ENCODE peak calls at places on chromosomes 4 and X, in six cellular contexts. Q is mucosa of descending colon, T is AG10803, L is tibial artery, N is tibial nerve, S is HFF-Myc. G is an unnamed sample.

GRCh38 chrX:149512225-149512885 is 7.2 kb upstream of the IDS start:
- DNase-seq in Q (no peak), T (peak), L (no peak), N (no peak), S (no peak), G (peak)

GRCh38 chr4:38001927-38002326 is 41.7 kb downstream of the PTTG2 start:
- DNase-seq in Q (no peak), T (no peak), L (no peak), N (no peak), S (no peak), G (no peak)

GRCh38 chrX:68732906-68733493 is 85.5 kb downstream of the STARD8 start:
- DNase-seq in Q (no peak), T (peak), L (peak), N (peak), S (peak), G (peak)

GRCh38 chr4:53653484-53654053 is 62.3 kb upstream of the LNX1 start:
- DNase-seq in Q (peak), T (peak), L (no peak), N (no peak), S (no peak), G (no peak)

GRCh38 chr4:3293410-3294391 is 880 bp downstream of the RGS12 start:
- DNase-seq in Q (peak), T (no peak), L (no peak), N (no peak), S (no peak), G (no peak)

GRCh38 chrX:39726810-39727209 is 370.9 kb downstream of the BCOR start:
- DNase-seq in Q (no peak), T (peak), L (no peak), N (no peak), S (peak), G (no peak)

GRCh38 chr4:138226351-138226750 is 15.8 kb downstream of the SLC7A11 start:
- DNase-seq in Q (no peak), T (no peak), L (no peak), N (no peak), S (no peak), G (no peak)

GRCh38 chrX:151973851-151974335 is 583 bp downstream of the GABRE start:
- DNase-seq in Q (peak), T (peak), L (peak), N (no peak), S (no peak), G (no peak)

GRCh38 chrX:48834383-48834709 is 1.1 kb downstream of the PCSK1N start:
- DNase-seq in Q (no peak), T (no peak), L (no peak), N (no peak), S (no peak), G (no peak)

GRCh38 chrX:130435937-130436336 is 34.1 kb downstream of the RBMX2 start:
- DNase-seq in Q (no peak), T (no peak), L (no peak), N (no peak), S (no peak), G (no peak)

GRCh38 chr4:40995850-40996249 is 218.5 kb downstream of the APBB2 start:
- DNase-seq in Q (no peak), T (peak), L (no peak), N (no peak), S (no peak), G (no peak)

GRCh38 chrX:3518870-3519269 is 172.4 kb upstream of the MXRA5 start:
- DNase-seq in Q (peak), T (peak), L (peak), N (no peak), S (no peak), G (no peak)

GRCh38 chr4:10810411-10810810 is 125.8 kb upstream of the CLNK start:
- DNase-seq in Q (no peak), T (no peak), L (no peak), N (no peak), S (no peak), G (no peak)

GRCh38 chr4:8117278-8117682 is 41.3 kb downstream of the ABLIM2 start:
- DNase-seq in Q (peak), T (peak), L (no peak), N (no peak), S (no peak), G (peak)

GRCh38 chr4:25100710-25101109 is 59.5 kb downstream of the SEPSECS start:
- DNase-seq in Q (no peak), T (no peak), L (peak), N (no peak), S (no peak), G (no peak)

GRCh38 chr4:15336410-15337184 is 91.2 kb upstream of the C1QTNF7 start:
- DNase-seq in Q (no peak), T (peak), L (no peak), N (no peak), S (peak), G (no peak)

GRCh38 chrX:135384161-135384836 is 37.4 kb upstream of the SMIM10L2A start:
- DNase-seq in Q (no peak), T (no peak), L (no peak), N (no peak), S (no peak), G (peak)

GRCh38 chr4:2339458-2340271 is 77.8 kb upstream of the MXD4 start:
- DNase-seq in Q (peak), T (no peak), L (peak), N (no peak), S (no peak), G (no peak)

GRCh38 chr4:99205104-99205979 is 13.7 kb downstream of the ADH6 start:
- DNase-seq in Q (no peak), T (peak), L (peak), N (no peak), S (peak), G (no peak)

GRCh38 chr4:5992171-5993062 is 25.8 kb downstream of the C4orf50 start:
- DNase-seq in Q (no peak), T (no peak), L (peak), N (no peak), S (no peak), G (no peak)

GRCh38 chr4:4387531-4388311 is 819 bp downstream of the NSG1 start:
- DNase-seq in Q (no peak), T (no peak), L (no peak), N (no peak), S (no peak), G (no peak)
- H3K4me3 ChIP-seq in Q (no peak), T (no peak), L (peak), N (peak), S (no peak), G (peak)

GRCh38 chrX:150567645-150568319 is 639 bp upstream of the MTM1 start:
- DNase-seq in Q (no peak), T (no peak), L (no peak), N (no peak), S (no peak), G (no peak)

GRCh38 chrX:150568320-150569154 is at the start of gene MTM1:
- DNase-seq in Q (peak), T (peak), L (peak), N (peak), S (peak), G (peak)

GRCh38 chrX:150572206-150572605 is 3.8 kb downstream of the MTM1 start:
- DNase-seq in Q (no peak), T (no peak), L (no peak), N (no peak), S (no peak), G (no peak)

GRCh38 chrX:150569155-150569477 is 695 bp downstream of the MTM1 start:
- DNase-seq in Q (peak), T (peak), L (no peak), N (no peak), S (no peak), G (no peak)

DNA sequence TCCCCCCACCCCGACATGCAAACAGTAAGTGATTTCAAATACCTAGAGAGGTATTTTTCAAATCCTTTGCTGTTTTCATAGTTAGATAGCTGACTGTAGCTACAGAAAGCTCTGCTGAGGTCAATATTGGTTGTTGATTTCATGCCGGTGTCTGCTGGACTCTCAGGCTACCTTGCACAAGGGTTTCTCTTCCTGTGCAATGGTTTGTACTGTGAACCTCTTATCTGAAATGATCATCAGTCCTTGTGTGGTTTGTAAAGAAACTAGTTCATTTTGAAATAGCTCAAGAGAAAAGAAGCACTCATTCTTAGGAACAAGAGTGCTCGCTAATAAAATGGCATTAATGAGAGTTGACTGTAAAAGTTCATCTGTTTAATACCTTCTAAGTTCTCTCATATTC is 2.1 kb downstream of the MTM1 start:
- DNase-seq in Q (no peak), T (no peak), L (no peak), N (no peak), S (no peak), G (no peak)
- H3K4me3 ChIP-seq in Q (no peak), T (no peak), L (no peak), N (no peak), S (no peak), G (peak)

DNA sequence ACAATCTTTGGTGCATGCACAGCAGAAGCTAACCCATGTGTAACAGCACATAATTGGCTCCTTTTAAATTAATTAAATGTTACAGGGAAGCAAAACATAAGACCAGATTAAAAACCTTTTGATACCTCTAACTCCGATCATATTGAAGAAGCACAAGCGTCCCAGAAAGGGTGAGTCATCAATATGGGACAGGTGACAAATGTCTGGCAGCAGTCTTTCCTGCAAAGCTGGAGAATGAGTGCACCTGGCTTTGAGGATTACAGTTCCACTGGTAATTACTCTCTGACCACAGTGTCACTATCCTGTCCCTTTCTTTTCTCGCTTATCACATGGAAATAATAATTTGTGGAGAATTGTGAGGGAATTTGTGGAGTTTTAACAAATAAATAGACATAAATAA is 94.6 kb downstream of the FAM9B start:
- DNase-seq in Q (no peak), T (no peak), L (no peak), N (no peak), S (no peak), G (no peak)
- H3K4me3 ChIP-seq in Q (no peak), T (no peak), L (no peak), N (no peak), S (no peak), G (no peak)

DNA sequence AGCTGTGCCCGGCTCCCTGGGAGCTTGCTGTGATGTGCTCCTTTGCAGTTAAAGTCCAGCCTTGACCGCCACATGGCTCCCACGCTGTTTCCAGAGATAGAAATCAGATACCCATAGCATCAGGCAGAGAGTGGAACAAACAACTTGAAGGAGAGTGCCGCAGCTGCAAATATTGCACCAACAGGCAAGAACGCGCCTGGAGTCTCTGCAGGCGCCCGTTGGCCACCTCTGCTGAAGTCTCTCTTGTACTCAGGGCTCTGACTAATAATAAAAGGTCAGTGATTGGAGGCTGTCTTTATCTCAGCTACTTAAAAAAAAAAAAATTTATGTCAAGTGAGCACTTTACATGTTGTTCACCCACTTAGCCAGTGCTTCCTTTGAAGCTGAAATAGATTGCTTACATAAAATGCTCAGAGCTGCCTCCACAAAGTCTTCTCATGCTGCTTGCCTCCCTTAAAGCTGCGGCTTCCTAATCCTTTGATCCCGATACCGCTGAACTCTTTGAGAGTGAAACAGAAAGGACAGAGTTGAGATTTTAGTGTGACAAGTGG is 30.9 kb upstream of the TENM3 start:
- DNase-seq in Q (no peak), T (peak), L (no peak), N (no peak), S (no peak), G (peak)
- H3K4me3 ChIP-seq in Q (no peak), T (peak), L (no peak), N (no peak), S (no peak), G (no peak)

DNA sequence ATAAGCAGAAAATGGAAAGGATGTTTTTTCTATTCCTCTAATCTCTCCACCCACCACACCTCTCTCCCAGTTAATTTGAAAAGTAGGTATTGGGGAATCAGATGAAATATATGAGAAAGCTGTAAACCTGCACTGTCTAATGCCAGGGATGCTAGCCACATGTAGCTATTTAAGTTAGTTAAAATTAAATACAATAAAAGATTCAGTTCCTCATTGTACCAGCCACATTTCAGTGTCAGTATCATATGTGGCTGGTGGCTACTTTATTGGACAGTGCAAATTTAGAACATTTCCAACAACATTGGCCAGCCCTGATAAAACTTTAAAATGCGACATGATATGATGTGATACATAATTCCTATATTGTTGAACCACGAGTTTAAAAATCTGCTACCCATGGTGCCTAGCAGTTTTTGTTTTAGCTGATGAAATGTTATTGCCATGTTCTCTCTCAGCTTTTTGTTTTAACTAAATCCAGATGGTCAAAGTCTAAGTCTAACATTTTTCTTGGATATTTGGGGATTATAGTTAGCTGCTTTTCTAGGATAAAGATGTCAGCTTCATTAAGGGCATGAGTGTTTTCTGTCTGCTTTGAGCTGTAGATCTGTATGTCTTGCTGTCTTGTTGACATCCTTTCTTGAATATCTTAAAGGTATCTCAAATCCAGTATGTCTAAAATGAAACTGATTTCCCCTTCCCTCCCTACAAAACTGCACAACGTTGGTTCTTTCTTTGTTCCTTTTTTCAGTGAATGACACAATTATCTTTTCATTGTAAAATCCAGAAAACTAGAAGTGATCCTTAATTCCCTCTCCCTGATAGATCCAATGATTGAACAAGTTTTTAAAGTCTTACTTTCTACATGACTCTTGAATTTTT is 6.1 kb downstream of the ARFIP1 start:
- DNase-seq in Q (no peak), T (peak), L (no peak), N (no peak), S (no peak), G (no peak)
- H3K4me3 ChIP-seq in Q (no peak), T (peak), L (no peak), N (no peak), S (no peak), G (no peak)

GRCh38 chr4:82367438-82368097 is 6.2 kb downstream of the HNRNPD start:
- DNase-seq in Q (no peak), T (no peak), L (no peak), N (no peak), S (no peak), G (no peak)
- H3K4me3 ChIP-seq in Q (no peak), T (no peak), L (no peak), N (no peak), S (peak), G (no peak)